ENCODE peak calls at places on chromosomes 5 and 9, in seven cellular contexts. E is Karpas-422, W is adrenal gland, Y is AG04450, D is fibroblast of pulmonary artery, T is astrocyte, F is AG04449. C is an unnamed sample.
A peak's percentile ranks its signal among the peaks of the same experiment; 100 is the strongest.

GRCh38 chr5:141696431-141696830 is 14.4 kb upstream of the ARAP3 start:
- DNase-seq in E (no peak), W (no peak), Y (no peak), D (no peak), T (no peak), F (no peak), C (no peak)

GRCh38 chr5:87732875-87733768 is 320.4 kb upstream of the CCNH start:
- DNase-seq in E (no peak), W (no peak), Y (no peak), D (no peak), T (no peak), F (no peak), C (no peak)

GRCh38 chr5:143094087-143094511 is 309.4 kb downstream of the NR3C1 start:
- DNase-seq in E (no peak), W (no peak), Y (no peak), D (peak; percentile 65), T (peak; percentile 63), F (no peak), C (peak; percentile 58)

GRCh38 chr5:128687930-128688329 is 149.9 kb upstream of the FBN2 start:
- DNase-seq in E (no peak), W (no peak), Y (no peak), D (no peak), T (no peak), F (no peak), C (no peak)

GRCh38 chr5:166270712-166271111 is 2020.7 kb upstream of the WWC1 start:
- DNase-seq in E (no peak), W (no peak), Y (no peak), D (no peak), T (no peak), F (no peak), C (no peak)

GRCh38 chr5:142825378-142826089 is 55.4 kb downstream of the ARHGAP26 start:
- DNase-seq in E (no peak), W (no peak), Y (no peak), D (no peak), T (no peak), F (no peak), C (no peak)

GRCh38 chr9:111598730-111599091 is 736 bp downstream of the PTGR1 start:
- DNase-seq in E (no peak), W (peak; percentile 44), Y (no peak), D (peak; percentile 63), T (peak; percentile 19), F (no peak), C (peak; percentile 63)

GRCh38 chr5:145834554-145834916 is 607 bp downstream of the PRELID2 start:
- DNase-seq in E (no peak), W (no peak), Y (no peak), D (no peak), T (no peak), F (no peak), C (no peak)

GRCh38 chr5:61906820-61907219 is 399.2 kb upstream of the KIF2A start:
- DNase-seq in E (no peak), W (no peak), Y (no peak), D (no peak), T (no peak), F (no peak), C (no peak)

GRCh38 chr5:134545070-134545868 is 19.8 kb downstream of the JADE2 start:
- DNase-seq in E (peak; percentile 95), W (no peak), Y (no peak), D (peak; percentile 74), T (no peak), F (no peak), C (no peak)
- H3K4me3 ChIP-seq in E (peak overlapping the region; percentile 56), W (no peak overlapping the region), Y (no peak overlapping the region), D (no peak overlapping the region), T (no peak overlapping the region), F (no peak overlapping the region), C (no peak overlapping the region)

GRCh38 chr5:76219636-76220035 is 136.5 kb downstream of the SV2C start:
- DNase-seq in E (no peak), W (no peak), Y (no peak), D (no peak), T (no peak), F (no peak), C (no peak)

GRCh38 chr5:76210946-76211345 is 127.8 kb downstream of the SV2C start:
- DNase-seq in E (no peak), W (no peak), Y (no peak), D (no peak), T (no peak), F (no peak), C (no peak)

GRCh38 chr5:76222318-76222717 is 139.1 kb downstream of the SV2C start:
- DNase-seq in E (no peak), W (no peak), Y (no peak), D (no peak), T (no peak), F (no peak), C (no peak)

GRCh38 chr5:76221311-76221710 is 138.1 kb downstream of the SV2C start:
- DNase-seq in E (no peak), W (no peak), Y (no peak), D (no peak), T (no peak), F (no peak), C (no peak)

DNA sequence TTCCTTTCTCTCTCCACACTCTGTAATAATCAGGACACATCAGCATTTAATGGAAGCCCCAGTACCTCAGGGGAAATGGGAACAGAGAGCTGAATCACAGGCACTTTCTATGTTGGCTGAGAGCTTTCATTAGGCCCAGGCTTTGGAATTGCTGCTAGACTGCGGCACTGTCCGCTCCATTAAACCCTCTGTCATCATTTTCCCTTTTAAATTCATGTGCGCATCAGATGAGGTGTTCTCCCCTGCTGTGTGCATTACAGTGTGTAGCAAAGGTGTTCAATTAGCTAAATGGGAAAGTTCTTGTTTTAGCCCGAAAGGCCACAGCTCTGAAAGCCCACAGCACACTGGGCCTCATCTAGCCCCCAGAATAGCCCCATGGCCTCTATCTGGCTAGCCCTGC is 133.6 kb downstream of the SV2C start:
- DNase-seq in E (no peak), W (no peak), Y (no peak), D (no peak), T (no peak), F (no peak), C (no peak)
- H3K4me3 ChIP-seq in E (no peak overlapping the region), W (no peak overlapping the region), Y (no peak overlapping the region), D (no peak overlapping the region), T (no peak overlapping the region), F (no peak overlapping the region), C (no peak overlapping the region)

GRCh38 chr5:139378941-139379361 is 4.1 kb downstream of the SLC23A1 start:
- DNase-seq in E (no peak), W (no peak), Y (no peak), D (no peak), T (no peak), F (no peak), C (no peak)

GRCh38 chr5:139377226-139377625 is 5.9 kb downstream of the SLC23A1 start:
- DNase-seq in E (no peak), W (no peak), Y (no peak), D (no peak), T (no peak), F (no peak), C (no peak)

GRCh38 chr5:139374909-139375308 is 8.2 kb downstream of the SLC23A1 start:
- DNase-seq in E (no peak), W (no peak), Y (no peak), D (no peak), T (no peak), F (no peak), C (no peak)

GRCh38 chr5:139378101-139378825 is 4.8 kb downstream of the SLC23A1 start:
- DNase-seq in E (no peak), W (no peak), Y (no peak), D (no peak), T (no peak), F (no peak), C (no peak)

GRCh38 chr5:139376364-139376763 is 6.7 kb downstream of the SLC23A1 start:
- DNase-seq in E (no peak), W (no peak), Y (no peak), D (no peak), T (no peak), F (no peak), C (no peak)
- H3K4me3 ChIP-seq in E (no peak overlapping the region), W (no peak overlapping the region), Y (no peak overlapping the region), D (no peak overlapping the region), T (no peak overlapping the region), F (no peak overlapping the region), C (no peak overlapping the region)

GRCh38 chr9:94135222-94135621 is 51.0 kb downstream of the PTPDC1 start:
- DNase-seq in E (no peak), W (no peak), Y (peak; percentile 55), D (peak; percentile 99), T (peak; percentile 88), F (peak; percentile 42), C (peak; percentile 51)
- H3K4me3 ChIP-seq in E (no peak overlapping the region), W (no peak overlapping the region), Y (no peak overlapping the region), D (no peak overlapping the region), T (no peak overlapping the region), F (no peak overlapping the region), C (no peak overlapping the region)

DNA sequence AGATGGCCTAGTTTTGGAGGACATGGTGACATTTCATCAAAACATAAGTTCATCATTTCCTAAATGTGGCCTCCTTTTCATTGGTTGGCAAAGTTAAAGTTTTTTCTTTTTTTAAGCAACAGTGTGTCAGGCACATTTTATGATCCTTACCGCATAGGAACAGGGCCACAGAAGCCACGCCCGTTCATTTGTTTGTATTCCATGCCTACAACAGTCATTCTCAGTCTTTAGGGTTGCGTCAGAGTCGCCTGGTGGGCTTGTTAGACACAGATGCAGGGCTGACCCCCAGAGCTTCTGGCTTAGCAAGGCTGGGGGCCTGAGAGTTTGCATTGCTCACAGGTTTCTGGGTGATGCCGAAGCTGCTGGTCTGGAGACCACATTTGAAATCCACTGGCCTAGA is 130.2 kb downstream of the HSD17B3 start:
- DNase-seq in E (no peak), W (no peak), Y (no peak), D (no peak), T (no peak), F (no peak), C (no peak)
- H3K4me3 ChIP-seq in E (no peak overlapping the region), W (no peak overlapping the region), Y (no peak overlapping the region), D (no peak overlapping the region), T (no peak overlapping the region), F (no peak overlapping the region), C (no peak overlapping the region)

DNA sequence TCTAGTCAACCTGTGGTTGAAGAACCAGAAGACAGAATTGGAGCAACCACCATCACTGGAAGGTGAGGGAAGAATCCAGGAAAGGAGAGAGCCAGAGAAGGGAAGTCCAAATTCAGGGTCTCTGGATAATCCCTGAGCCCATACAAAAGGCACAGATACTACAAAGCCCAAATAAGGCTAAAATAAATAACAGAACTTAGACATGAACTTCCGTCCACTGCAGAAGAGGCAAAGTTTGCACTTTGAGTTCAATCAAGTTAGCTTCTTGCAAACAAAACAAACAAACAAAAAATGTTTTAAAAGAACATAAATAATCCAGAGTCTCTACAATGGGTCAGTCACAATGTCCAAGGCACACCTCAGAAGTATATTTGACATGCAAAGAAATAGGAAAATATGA is 21.0 kb downstream of the CFAP77 start:
- DNase-seq in E (no peak), W (no peak), Y (no peak), D (no peak), T (no peak), F (no peak), C (no peak)
- H3K4me3 ChIP-seq in E (no peak overlapping the region), W (no peak overlapping the region), Y (no peak overlapping the region), D (no peak overlapping the region), T (no peak overlapping the region), F (no peak overlapping the region), C (no peak overlapping the region)

C was measured in bronchial epithelial cell.